ENCODE peak calls at places on chromosome 3, in six cellular contexts. One of them, this sample, is unnamed.

GRCh38 chr3:53591646-53592045 is 97.2 kb downstream of the CACNA1D start:
- DNase-seq in neuronal stem cell: no peak
- DNase-seq in mesenchymal stem cell: no peak
- DNase-seq in IMR-90: no peak
- DNase-seq in H1: no peak
- DNase-seq in trophoblast cell: no peak
- DNase-seq in this sample: no peak

GRCh38 chr3:76756578-76756977 is 283.3 kb upstream of the ROBO2 start:
- DNase-seq in neuronal stem cell: no peak
- DNase-seq in mesenchymal stem cell: no peak
- DNase-seq in IMR-90: no peak
- DNase-seq in H1: no peak
- DNase-seq in trophoblast cell: no peak
- DNase-seq in this sample: no peak

GRCh38 chr3:132726341-132726823 is 4.2 kb upstream of the NPHP3 start:
- DNase-seq in neuronal stem cell: peak
- DNase-seq in mesenchymal stem cell: peak
- DNase-seq in IMR-90: peak
- DNase-seq in H1: no peak
- DNase-seq in trophoblast cell: peak
- DNase-seq in this sample: peak

GRCh38 chr3:33115024-33115768 is 1.4 kb downstream of the CRTAP start:
- DNase-seq in neuronal stem cell: peak
- DNase-seq in mesenchymal stem cell: peak
- DNase-seq in IMR-90: peak
- DNase-seq in H1: no peak
- DNase-seq in trophoblast cell: peak
- DNase-seq in this sample: peak

GRCh38 chr3:189267981-189268613 is 96.3 kb downstream of the TPRG1 start:
- DNase-seq in neuronal stem cell: no peak
- DNase-seq in mesenchymal stem cell: peak
- DNase-seq in IMR-90: no peak
- DNase-seq in H1: no peak
- DNase-seq in trophoblast cell: peak
- DNase-seq in this sample: peak

GRCh38 chr3:9238727-9239295 is 10.6 kb downstream of the SRGAP3 start:
- DNase-seq in neuronal stem cell: no peak
- DNase-seq in mesenchymal stem cell: no peak
- DNase-seq in IMR-90: no peak
- DNase-seq in H1: no peak
- DNase-seq in trophoblast cell: no peak
- DNase-seq in this sample: no peak

GRCh38 chr3:49411550-49411967 is 217 bp downstream of the RHOA start:
- DNase-seq in neuronal stem cell: no peak
- DNase-seq in mesenchymal stem cell: no peak
- DNase-seq in IMR-90: no peak
- DNase-seq in H1: no peak
- DNase-seq in trophoblast cell: no peak
- DNase-seq in this sample: no peak

GRCh38 chr3:71063768-71064287 is 519.7 kb downstream of the FOXP1 start:
- DNase-seq in neuronal stem cell: peak
- DNase-seq in mesenchymal stem cell: peak
- DNase-seq in IMR-90: peak
- DNase-seq in H1: no peak
- DNase-seq in trophoblast cell: peak
- DNase-seq in this sample: peak

GRCh38 chr3:130386604-130387263 is 41.3 kb downstream of the COL6A5 start:
- DNase-seq in neuronal stem cell: no peak
- DNase-seq in mesenchymal stem cell: peak
- DNase-seq in IMR-90: peak
- DNase-seq in H1: no peak
- DNase-seq in trophoblast cell: no peak
- DNase-seq in this sample: peak

GRCh38 chr3:179971280-179971679 is 65.5 kb downstream of the PEX5L start:
- DNase-seq in neuronal stem cell: no peak
- DNase-seq in mesenchymal stem cell: no peak
- DNase-seq in IMR-90: no peak
- DNase-seq in H1: no peak
- DNase-seq in trophoblast cell: no peak
- DNase-seq in this sample: no peak

GRCh38 chr3:38985581-38985980 is 66.2 kb downstream of the SCN11A start:
- DNase-seq in neuronal stem cell: no peak
- DNase-seq in mesenchymal stem cell: peak
- DNase-seq in IMR-90: peak
- DNase-seq in H1: no peak
- DNase-seq in trophoblast cell: no peak
- DNase-seq in this sample: no peak

GRCh38 chr3:169575381-169575780 is 88.1 kb downstream of the MECOM start:
- DNase-seq in neuronal stem cell: no peak
- DNase-seq in mesenchymal stem cell: peak
- DNase-seq in IMR-90: peak
- DNase-seq in H1: no peak
- DNase-seq in trophoblast cell: peak
- DNase-seq in this sample: peak

GRCh38 chr3:23748398-23749110 is 57.2 kb upstream of the UBE2E1 start:
- DNase-seq in neuronal stem cell: no peak
- DNase-seq in mesenchymal stem cell: peak
- DNase-seq in IMR-90: peak
- DNase-seq in H1: no peak
- DNase-seq in trophoblast cell: peak
- DNase-seq in this sample: no peak

GRCh38 chr3:50210176-50210509 is 5.1 kb downstream of the SLC38A3 start:
- DNase-seq in neuronal stem cell: no peak
- DNase-seq in mesenchymal stem cell: no peak
- DNase-seq in IMR-90: no peak
- DNase-seq in H1: no peak
- DNase-seq in trophoblast cell: no peak
- DNase-seq in this sample: no peak

GRCh38 chr3:52851348-52851747 is 16.5 kb upstream of the MUSTN1 start:
- DNase-seq in neuronal stem cell: peak
- DNase-seq in mesenchymal stem cell: peak
- DNase-seq in IMR-90: peak
- DNase-seq in H1: peak
- DNase-seq in trophoblast cell: peak
- DNase-seq in this sample: peak

GRCh38 chr3:30774062-30774461 is 120.4 kb downstream of the GADL1 start:
- DNase-seq in neuronal stem cell: no peak
- DNase-seq in mesenchymal stem cell: no peak
- DNase-seq in IMR-90: no peak
- DNase-seq in H1: no peak
- DNase-seq in trophoblast cell: peak
- DNase-seq in this sample: no peak

GRCh38 chr3:124420392-124420791 is 309.9 kb upstream of the UMPS start:
- DNase-seq in neuronal stem cell: no peak
- DNase-seq in mesenchymal stem cell: no peak
- DNase-seq in IMR-90: no peak
- DNase-seq in H1: no peak
- DNase-seq in trophoblast cell: no peak
- DNase-seq in this sample: no peak

GRCh38 chr3:136184703-136185102 is 11.4 kb downstream of the MSL2 start:
- DNase-seq in neuronal stem cell: no peak
- DNase-seq in mesenchymal stem cell: no peak
- DNase-seq in IMR-90: no peak
- DNase-seq in H1: no peak
- DNase-seq in trophoblast cell: no peak
- DNase-seq in this sample: no peak

GRCh38 chr3:182886497-182886896 is 93.2 kb downstream of the ATP11B start:
- DNase-seq in neuronal stem cell: no peak
- DNase-seq in mesenchymal stem cell: no peak
- DNase-seq in IMR-90: peak
- DNase-seq in H1: no peak
- DNase-seq in trophoblast cell: peak
- DNase-seq in this sample: no peak

GRCh38 chr3:158845748-158846350 is 44.0 kb downstream of the MFSD1 start:
- DNase-seq in neuronal stem cell: peak
- DNase-seq in mesenchymal stem cell: peak
- DNase-seq in IMR-90: no peak
- DNase-seq in H1: peak
- DNase-seq in trophoblast cell: peak
- DNase-seq in this sample: peak

GRCh38 chr3:12175844-12176453 is 17.2 kb upstream of the TIMP4 start:
- DNase-seq in neuronal stem cell: peak
- DNase-seq in mesenchymal stem cell: peak
- DNase-seq in IMR-90: peak
- DNase-seq in H1: no peak
- DNase-seq in trophoblast cell: peak
- DNase-seq in this sample: peak

GRCh38 chr3:150545419-150546225 is 674 bp downstream of the SERP1 start:
- DNase-seq in neuronal stem cell: peak
- DNase-seq in mesenchymal stem cell: peak
- DNase-seq in IMR-90: no peak
- DNase-seq in H1: no peak
- DNase-seq in trophoblast cell: peak
- DNase-seq in this sample: peak
- H3K4ac ChIP-seq in neuronal stem cell: no peak
- H3K4ac ChIP-seq in mesenchymal stem cell: peak
- H3K4ac ChIP-seq in IMR-90: peak
- H3K4ac ChIP-seq in H1: no peak
- H3K4ac ChIP-seq in trophoblast cell: peak
- H3K4ac ChIP-seq in this sample: peak

DNA sequence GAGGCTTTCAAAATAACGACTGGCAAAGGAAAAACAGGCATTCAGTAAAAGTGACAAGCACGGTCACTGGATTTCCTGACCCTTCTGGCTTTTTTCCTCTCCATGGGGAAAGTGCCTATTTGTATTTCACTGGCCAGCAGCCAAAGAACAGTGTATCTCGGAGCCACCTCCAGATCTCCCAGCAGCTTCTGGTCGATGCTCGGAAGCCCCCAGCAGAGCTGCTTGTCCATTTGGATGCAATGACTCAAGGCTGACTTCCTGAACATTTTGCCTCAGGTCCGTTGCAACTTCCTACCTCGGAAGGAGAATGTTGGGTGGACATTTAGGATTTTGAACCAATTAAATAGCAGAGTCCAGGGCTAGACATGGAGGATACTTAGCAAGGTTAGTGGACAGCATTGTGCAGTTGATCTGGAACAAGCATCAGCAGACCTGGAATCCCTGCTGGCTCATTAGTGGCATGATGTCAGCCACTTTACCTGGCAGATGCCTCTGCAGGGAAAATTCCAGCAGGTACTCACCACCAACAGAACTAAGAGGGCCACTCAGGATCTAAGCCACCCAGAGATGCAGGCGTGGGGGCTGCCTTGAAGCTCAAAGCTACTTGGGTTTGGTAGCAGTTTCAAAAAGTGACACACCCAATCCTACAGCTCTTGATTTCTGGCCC is 1.1 kb downstream of the FAM107A start:
- DNase-seq in neuronal stem cell: no peak
- DNase-seq in mesenchymal stem cell: no peak
- DNase-seq in IMR-90: no peak
- DNase-seq in H1: no peak
- DNase-seq in trophoblast cell: no peak
- DNase-seq in this sample: no peak
- H3K4me3 ChIP-seq in neuronal stem cell: no peak
- H3K4me3 ChIP-seq in mesenchymal stem cell: no peak
- H3K4me3 ChIP-seq in IMR-90: no peak
- H3K4me3 ChIP-seq in H1: no peak
- H3K4me3 ChIP-seq in trophoblast cell: no peak
- H3K4me3 ChIP-seq in this sample: no peak

GRCh38 chr3:56683122-56683817 is at the start of gene TASOR:
- DNase-seq in neuronal stem cell: peak
- DNase-seq in mesenchymal stem cell: peak
- DNase-seq in IMR-90: peak
- DNase-seq in H1: peak
- DNase-seq in trophoblast cell: peak
- DNase-seq in this sample: peak
- H3K4ac ChIP-seq in neuronal stem cell: peak
- H3K4ac ChIP-seq in mesenchymal stem cell: peak
- H3K4ac ChIP-seq in IMR-90: peak
- H3K4ac ChIP-seq in H1: peak
- H3K4ac ChIP-seq in trophoblast cell: peak
- H3K4ac ChIP-seq in this sample: peak

DNA sequence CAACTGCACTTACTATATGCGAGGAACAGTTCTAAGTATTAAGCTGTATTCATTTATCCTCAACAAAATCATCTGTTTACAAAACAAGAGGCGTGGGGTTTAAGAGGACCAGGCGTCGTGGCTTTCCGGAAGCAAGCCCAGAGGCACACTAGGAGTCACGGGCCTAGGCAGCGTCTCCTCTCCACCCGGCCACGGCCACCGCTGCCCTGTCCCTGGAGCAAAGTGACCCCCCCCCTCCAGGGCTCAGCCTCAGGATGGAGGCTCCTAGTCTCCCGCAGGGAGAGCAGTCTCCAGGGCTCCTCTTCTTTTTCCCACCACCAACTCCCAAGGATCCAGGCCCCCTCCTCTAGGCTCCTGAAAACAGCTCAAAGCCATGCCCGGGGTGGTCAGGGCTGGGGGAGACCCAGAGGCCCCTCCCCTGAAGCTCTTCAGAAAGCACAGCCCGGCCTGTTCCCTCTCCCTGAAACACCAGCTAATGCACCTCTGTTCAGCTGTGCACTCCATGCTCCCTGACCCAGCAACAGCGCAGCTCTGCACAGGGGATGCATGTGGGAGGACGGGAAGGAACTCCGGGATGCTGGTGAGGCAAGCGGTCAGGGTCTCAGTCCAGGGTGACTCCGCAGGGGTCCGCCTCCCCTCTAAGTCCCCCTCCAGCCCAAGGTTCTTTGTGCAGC is 16.8 kb downstream of the TNK2 start:
- DNase-seq in neuronal stem cell: no peak
- DNase-seq in mesenchymal stem cell: no peak
- DNase-seq in IMR-90: no peak
- DNase-seq in H1: no peak
- DNase-seq in trophoblast cell: no peak
- DNase-seq in this sample: no peak
- H3K4me3 ChIP-seq in neuronal stem cell: no peak
- H3K4me3 ChIP-seq in mesenchymal stem cell: peak
- H3K4me3 ChIP-seq in IMR-90: no peak
- H3K4me3 ChIP-seq in H1: no peak
- H3K4me3 ChIP-seq in trophoblast cell: no peak
- H3K4me3 ChIP-seq in this sample: no peak

DNA sequence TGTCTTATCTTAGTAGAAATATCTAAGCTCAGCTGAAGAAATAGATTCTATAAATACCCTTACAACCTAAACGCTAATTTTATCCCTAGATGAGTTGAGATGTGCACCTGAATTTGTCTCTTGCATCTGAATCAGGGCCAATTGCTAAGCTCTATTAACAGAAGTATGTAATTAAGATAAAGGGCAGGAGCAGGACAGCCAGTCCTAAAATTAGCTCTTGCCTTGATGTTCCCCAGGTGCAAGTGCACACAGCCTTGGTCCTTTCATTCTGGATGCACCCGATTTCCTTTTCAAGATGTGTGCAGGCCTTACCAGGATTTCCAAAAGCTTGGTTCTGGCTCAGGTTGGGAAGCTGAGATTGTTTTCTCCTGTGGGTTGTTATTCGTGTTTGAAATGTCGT is 52.4 kb downstream of the MAGI1 start:
- DNase-seq in neuronal stem cell: no peak
- DNase-seq in mesenchymal stem cell: no peak
- DNase-seq in IMR-90: no peak
- DNase-seq in H1: no peak
- DNase-seq in trophoblast cell: no peak
- DNase-seq in this sample: no peak
- H3K4ac ChIP-seq in neuronal stem cell: no peak
- H3K4ac ChIP-seq in mesenchymal stem cell: no peak
- H3K4ac ChIP-seq in IMR-90: no peak
- H3K4ac ChIP-seq in H1: no peak
- H3K4ac ChIP-seq in trophoblast cell: no peak
- H3K4ac ChIP-seq in this sample: no peak

GRCh38 chr3:147049901-147050300 is 356.4 kb downstream of the ZIC4 start:
- DNase-seq in neuronal stem cell: no peak
- DNase-seq in mesenchymal stem cell: no peak
- DNase-seq in IMR-90: no peak
- DNase-seq in H1: no peak
- DNase-seq in trophoblast cell: no peak
- DNase-seq in this sample: no peak
- H3K4me3 ChIP-seq in neuronal stem cell: peak
- H3K4me3 ChIP-seq in mesenchymal stem cell: peak
- H3K4me3 ChIP-seq in IMR-90: no peak
- H3K4me3 ChIP-seq in H1: no peak
- H3K4me3 ChIP-seq in trophoblast cell: no peak
- H3K4me3 ChIP-seq in this sample: no peak

GRCh38 chr3:45259144-45259543 is 33.1 kb upstream of the TMEM158 start:
- DNase-seq in neuronal stem cell: no peak
- DNase-seq in mesenchymal stem cell: no peak
- DNase-seq in IMR-90: no peak
- DNase-seq in H1: no peak
- DNase-seq in trophoblast cell: no peak
- DNase-seq in this sample: no peak
- H3K4ac ChIP-seq in neuronal stem cell: no peak
- H3K4ac ChIP-seq in mesenchymal stem cell: no peak
- H3K4ac ChIP-seq in IMR-90: no peak
- H3K4ac ChIP-seq in H1: no peak
- H3K4ac ChIP-seq in trophoblast cell: no peak
- H3K4ac ChIP-seq in this sample: no peak